ENCODE peak calls at places on chromosome 2, in four cellular contexts. J is HepG2, T is K562, G is GM12878. O is an unnamed sample.

GRCh38 chr2:219434718-219435525 is at the start of gene SPEG:
- DNase-seq in J (no peak), T (no peak), G (no peak), O (peak)

GRCh38 chr2:190180313-190181065 is 118.0 kb upstream of the MSTN start:
- DNase-seq in J (peak), T (peak), G (no peak), O (peak)

GRCh38 chr2:118320640-118321039 is 232.4 kb downstream of the INSIG2 start:
- DNase-seq in J (no peak), T (no peak), G (no peak), O (no peak)

GRCh38 chr2:28640263-28640907 is 111.2 kb upstream of the PPP1CB start:
- DNase-seq in J (no peak), T (no peak), G (no peak), O (no peak)

GRCh38 chr2:241248897-241249296 is 60.4 kb downstream of the ANO7 start:
- DNase-seq in J (no peak), T (no peak), G (no peak), O (no peak)

GRCh38 chr2:43762286-43762685 is 11.6 kb upstream of the DYNC2LI1 start:
- DNase-seq in J (no peak), T (no peak), G (no peak), O (no peak)

GRCh38 chr2:109703076-109703475 is 88.9 kb downstream of the SOWAHC start:
- DNase-seq in J (no peak), T (no peak), G (no peak), O (no peak)

GRCh38 chr2:25726511-25726910 is 53.1 kb upstream of the DTNB start:
- DNase-seq in J (no peak), T (no peak), G (no peak), O (no peak)

GRCh38 chr2:152481881-152482280 is 146.9 kb downstream of the FMNL2 start:
- DNase-seq in J (peak), T (no peak), G (no peak), O (no peak)

GRCh38 chr2:26754972-26755670 is 9.0 kb upstream of the SLC35F6 start:
- DNase-seq in J (no peak), T (no peak), G (no peak), O (no peak)

GRCh38 chr2:36461039-36461681 is 105.6 kb downstream of the CRIM1 start:
- DNase-seq in J (peak), T (no peak), G (peak), O (no peak)

GRCh38 chr2:64359176-64359891 is 94.6 kb upstream of the LGALSL start:
- DNase-seq in J (no peak), T (no peak), G (no peak), O (no peak)

GRCh38 chr2:112784199-112785189 is at the start of gene IL1A:
- DNase-seq in J (no peak), T (peak), G (no peak), O (peak)

GRCh38 chr2:191382801-191383200 is 137.6 kb downstream of the MYO1B start:
- DNase-seq in J (peak), T (no peak), G (no peak), O (no peak)

GRCh38 chr2:191383486-191383885 is 138.3 kb downstream of the MYO1B start:
- DNase-seq in J (no peak), T (no peak), G (no peak), O (no peak)

GRCh38 chr2:191384829-191385228 is 139.6 kb downstream of the MYO1B start:
- DNase-seq in J (no peak), T (no peak), G (no peak), O (no peak)

GRCh38 chr2:191386938-191387536 is 141.8 kb downstream of the MYO1B start:
- DNase-seq in J (no peak), T (no peak), G (no peak), O (no peak)

GRCh38 chr2:191385416-191386160 is 140.4 kb downstream of the MYO1B start:
- DNase-seq in J (no peak), T (no peak), G (no peak), O (no peak)
- TF ChIP-seq CBFB in J (no peak), T (no peak), G (no peak), O (no peak)

GRCh38 chr2:163171786-163172549 is 333.4 kb upstream of the KCNH7 start:
- DNase-seq in J (no peak), T (no peak), G (no peak), O (no peak)
- TF ChIP-seq CREM in J (no peak), T (no peak), G (no peak), O (no peak)

GRCh38 chr2:233414273-233414654 is 60.0 kb downstream of the DGKD start:
- DNase-seq in J (no peak), T (no peak), G (no peak), O (no peak)

GRCh38 chr2:233414777-233415570 is 60.7 kb downstream of the DGKD start:
- DNase-seq in J (no peak), T (no peak), G (no peak), O (no peak)

GRCh38 chr2:233413046-233413445 is 58.8 kb downstream of the DGKD start:
- DNase-seq in J (no peak), T (no peak), G (no peak), O (no peak)

GRCh38 chr2:233412405-233412804 is 58.1 kb downstream of the DGKD start:
- DNase-seq in J (no peak), T (no peak), G (no peak), O (no peak)

GRCh38 chr2:233413529-233414272 is 59.4 kb downstream of the DGKD start:
- DNase-seq in J (peak), T (no peak), G (no peak), O (no peak)
- TF ChIP-seq CBFB in J (no peak), T (no peak), G (no peak), O (no peak)

DNA sequence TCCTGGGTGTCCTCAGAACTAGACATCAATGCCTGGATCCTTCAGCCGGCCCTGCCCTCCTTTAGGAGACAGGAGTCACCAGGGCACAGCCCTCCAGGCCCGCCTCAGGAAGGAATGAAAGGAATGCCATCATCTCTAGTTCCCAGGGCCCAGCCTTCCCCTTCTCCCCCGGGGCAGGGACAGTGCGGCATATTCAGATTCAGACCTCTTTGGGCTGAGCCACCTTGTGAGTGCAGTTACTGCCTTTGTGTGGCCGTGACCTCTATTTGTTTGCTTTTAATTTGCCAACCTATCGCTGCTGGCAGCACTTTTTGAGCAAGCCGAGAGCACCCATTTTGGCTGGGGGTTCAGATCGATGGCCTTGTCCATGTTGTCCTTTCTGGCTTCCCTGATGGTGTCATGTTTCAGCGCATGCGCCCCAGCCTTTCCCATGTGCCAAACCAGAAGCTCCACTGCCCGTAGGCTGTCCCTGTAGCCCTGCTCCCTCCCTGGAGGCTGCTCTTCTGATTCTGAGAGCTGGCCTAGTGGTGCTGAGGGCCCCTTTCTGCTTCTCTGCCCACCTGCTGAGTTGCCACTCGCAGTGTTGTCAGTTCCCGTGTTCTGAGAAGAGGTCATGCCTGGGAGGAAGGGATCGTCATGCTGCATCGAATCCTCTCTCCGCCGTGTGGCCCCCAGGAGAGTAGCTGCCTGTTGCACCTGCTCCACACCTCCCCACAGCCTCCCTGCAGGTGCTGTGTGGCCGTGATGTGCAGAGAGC is 10.9 kb downstream of the ANKRD23 start:
- DNase-seq in J (no peak), T (no peak), G (no peak), O (peak)
- TF ChIP-seq CREM in J (no peak), T (no peak), G (no peak), O (no peak)